ENCODE peak calls at places on chromosome 3, in seven cellular contexts. One of them, this sample, is unnamed.
A peak's percentile ranks its signal among the peaks of the same experiment; 100 is the strongest.

GRCh38 chr3:36868614-36869436 is 76.0 kb downstream of the TRANK1 start:
- DNase-seq in HCT116: peak; percentile 48
- DNase-seq in H1: peak; percentile 67
- DNase-seq in GM12878: peak; percentile 16
- DNase-seq in HepG2: peak; percentile 17
- DNase-seq in SK-N-SH: peak; percentile 56
- DNase-seq in K562: peak; percentile 71
- DNase-seq in this sample: peak; percentile 76

GRCh38 chr3:194687638-194688206 is 2.0 kb downstream of the FAM43A start:
- DNase-seq in HCT116: no peak
- DNase-seq in H1: peak; percentile 84
- DNase-seq in GM12878: no peak
- DNase-seq in HepG2: no peak
- DNase-seq in SK-N-SH: peak; percentile 72
- DNase-seq in K562: no peak
- DNase-seq in this sample: no peak

GRCh38 chr3:46538803-46539442 is 27.2 kb downstream of the LRRC2 start:
- DNase-seq in HCT116: no peak
- DNase-seq in H1: no peak
- DNase-seq in GM12878: peak; percentile 97
- DNase-seq in HepG2: no peak
- DNase-seq in SK-N-SH: no peak
- DNase-seq in K562: no peak
- DNase-seq in this sample: no peak

GRCh38 chr3:66483006-66483928 is 17.6 kb downstream of the LRIG1 start:
- DNase-seq in HCT116: no peak
- DNase-seq in H1: no peak
- DNase-seq in GM12878: no peak
- DNase-seq in HepG2: no peak
- DNase-seq in SK-N-SH: peak; percentile 16
- DNase-seq in K562: no peak
- DNase-seq in this sample: peak; percentile 59

GRCh38 chr3:57065588-57065987 is 5.1 kb downstream of the SPATA12 start:
- DNase-seq in HCT116: peak; percentile 51
- DNase-seq in H1: no peak
- DNase-seq in GM12878: no peak
- DNase-seq in HepG2: no peak
- DNase-seq in SK-N-SH: no peak
- DNase-seq in K562: no peak
- DNase-seq in this sample: no peak

GRCh38 chr3:165642761-165643432 is 194.3 kb downstream of the BCHE start:
- DNase-seq in HCT116: peak; percentile 93
- DNase-seq in H1: no peak
- DNase-seq in GM12878: no peak
- DNase-seq in HepG2: no peak
- DNase-seq in SK-N-SH: no peak
- DNase-seq in K562: no peak
- DNase-seq in this sample: peak; percentile 34

GRCh38 chr3:177836671-177837070 is 639.4 kb upstream of the TBL1XR1 start:
- DNase-seq in HCT116: no peak
- DNase-seq in H1: no peak
- DNase-seq in GM12878: no peak
- DNase-seq in HepG2: no peak
- DNase-seq in SK-N-SH: no peak
- DNase-seq in K562: no peak
- DNase-seq in this sample: peak; percentile 40

GRCh38 chr3:196192036-196193001 is 18.9 kb downstream of the ZDHHC19 start:
- DNase-seq in HCT116: no peak
- DNase-seq in H1: no peak
- DNase-seq in GM12878: peak; percentile 74
- DNase-seq in HepG2: peak; percentile 35
- DNase-seq in SK-N-SH: peak; percentile 13
- DNase-seq in K562: peak; percentile 65
- DNase-seq in this sample: peak; percentile 93

GRCh38 chr3:111369953-111370352 is 172.0 kb upstream of the CD96 start:
- DNase-seq in HCT116: no peak
- DNase-seq in H1: no peak
- DNase-seq in GM12878: no peak
- DNase-seq in HepG2: no peak
- DNase-seq in SK-N-SH: no peak
- DNase-seq in K562: no peak
- DNase-seq in this sample: no peak

GRCh38 chr3:94294806-94295205 is 231.9 kb downstream of the NSUN3 start:
- DNase-seq in HCT116: no peak
- DNase-seq in H1: no peak
- DNase-seq in GM12878: no peak
- DNase-seq in HepG2: no peak
- DNase-seq in SK-N-SH: no peak
- DNase-seq in K562: no peak
- DNase-seq in this sample: no peak

GRCh38 chr3:31853580-31853979 is 127.5 kb downstream of the OSBPL10 start:
- DNase-seq in HCT116: no peak
- DNase-seq in H1: no peak
- DNase-seq in GM12878: no peak
- DNase-seq in HepG2: no peak
- DNase-seq in SK-N-SH: no peak
- DNase-seq in K562: no peak
- DNase-seq in this sample: no peak

GRCh38 chr3:127053026-127053425 is 70.1 kb downstream of the PLXNA1 start:
- DNase-seq in HCT116: no peak
- DNase-seq in H1: no peak
- DNase-seq in GM12878: no peak
- DNase-seq in HepG2: no peak
- DNase-seq in SK-N-SH: no peak
- DNase-seq in K562: no peak
- DNase-seq in this sample: no peak

GRCh38 chr3:197458179-197458707 is 97.5 kb downstream of the BDH1 start:
- DNase-seq in HCT116: no peak
- DNase-seq in H1: no peak
- DNase-seq in GM12878: no peak
- DNase-seq in HepG2: peak; percentile 80
- DNase-seq in SK-N-SH: peak; percentile 58
- DNase-seq in K562: no peak
- DNase-seq in this sample: peak; percentile 83

GRCh38 chr3:185732782-185733181 is 92.1 kb downstream of the IGF2BP2 start:
- DNase-seq in HCT116: no peak
- DNase-seq in H1: no peak
- DNase-seq in GM12878: no peak
- DNase-seq in HepG2: peak; percentile 76
- DNase-seq in SK-N-SH: no peak
- DNase-seq in K562: no peak
- DNase-seq in this sample: no peak

GRCh38 chr3:64902991-64903390 is 215.2 kb upstream of the ADAMTS9 start:
- DNase-seq in HCT116: no peak
- DNase-seq in H1: no peak
- DNase-seq in GM12878: no peak
- DNase-seq in HepG2: no peak
- DNase-seq in SK-N-SH: no peak
- DNase-seq in K562: no peak
- DNase-seq in this sample: no peak

GRCh38 chr3:186261638-186262037 is 100.4 kb downstream of the DGKG start:
- DNase-seq in HCT116: no peak
- DNase-seq in H1: no peak
- DNase-seq in GM12878: no peak
- DNase-seq in HepG2: no peak
- DNase-seq in SK-N-SH: no peak
- DNase-seq in K562: peak; percentile 29
- DNase-seq in this sample: no peak

GRCh38 chr3:139473155-139473771 is 3.1 kb downstream of the RBP2 start:
- DNase-seq in HCT116: no peak
- DNase-seq in H1: no peak
- DNase-seq in GM12878: no peak
- DNase-seq in HepG2: no peak
- DNase-seq in SK-N-SH: no peak
- DNase-seq in K562: no peak
- DNase-seq in this sample: no peak

GRCh38 chr3:72942427-72942826 is 54.2 kb upstream of the PPP4R2 start:
- DNase-seq in HCT116: no peak
- DNase-seq in H1: no peak
- DNase-seq in GM12878: no peak
- DNase-seq in HepG2: no peak
- DNase-seq in SK-N-SH: no peak
- DNase-seq in K562: no peak
- DNase-seq in this sample: no peak

GRCh38 chr3:149620291-149621020 is 37.4 kb downstream of the WWTR1 start:
- DNase-seq in HCT116: no peak
- DNase-seq in H1: no peak
- DNase-seq in GM12878: no peak
- DNase-seq in HepG2: no peak
- DNase-seq in SK-N-SH: no peak
- DNase-seq in K562: no peak
- DNase-seq in this sample: no peak

GRCh38 chr3:195285403-195285802 is 14.4 kb upstream of the XXYLT1 start:
- DNase-seq in HCT116: no peak
- DNase-seq in H1: no peak
- DNase-seq in GM12878: no peak
- DNase-seq in HepG2: no peak
- DNase-seq in SK-N-SH: no peak
- DNase-seq in K562: no peak
- DNase-seq in this sample: no peak

GRCh38 chr3:119380697-119381096 is 82.7 kb downstream of the TMEM39A start:
- DNase-seq in HCT116: peak; percentile 7
- DNase-seq in H1: no peak
- DNase-seq in GM12878: no peak
- DNase-seq in HepG2: no peak
- DNase-seq in SK-N-SH: no peak
- DNase-seq in K562: no peak
- DNase-seq in this sample: no peak

GRCh38 chr3:47276558-47276957 is 6.0 kb downstream of the KIF9 start:
- DNase-seq in HCT116: no peak
- DNase-seq in H1: no peak
- DNase-seq in GM12878: no peak
- DNase-seq in HepG2: no peak
- DNase-seq in SK-N-SH: no peak
- DNase-seq in K562: no peak
- DNase-seq in this sample: no peak

DNA sequence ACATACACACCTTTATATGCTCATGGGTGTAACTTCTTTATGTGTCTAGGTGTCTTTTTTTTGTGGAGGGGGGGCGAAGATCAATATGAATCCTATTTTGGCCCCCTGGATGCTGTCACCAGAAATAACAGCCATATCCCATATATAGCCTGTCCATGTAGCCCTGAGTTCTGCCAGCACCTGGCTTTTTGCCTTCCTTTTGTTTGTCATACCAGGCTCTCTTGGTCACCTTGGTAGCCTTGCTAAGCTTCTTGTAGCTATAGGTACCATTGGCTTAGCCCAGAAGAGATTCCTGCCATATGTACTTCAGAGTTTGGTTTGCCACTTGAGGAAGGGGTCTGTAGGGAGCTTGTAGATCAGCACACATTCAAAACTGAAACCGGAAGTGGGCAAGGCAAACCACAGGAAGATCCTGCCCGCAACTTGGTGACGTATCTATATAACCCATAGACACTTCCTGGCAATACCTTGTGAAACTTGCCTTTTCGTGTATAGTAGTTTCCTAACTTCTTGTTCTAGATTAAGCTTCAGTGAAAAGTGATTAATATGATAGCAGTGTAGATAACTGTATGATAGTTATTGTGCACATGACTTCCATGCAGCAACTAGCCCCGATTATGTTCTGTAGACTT is 11.9 kb downstream of the RASA2 start:
- DNase-seq in HCT116: no peak
- DNase-seq in H1: no peak
- DNase-seq in GM12878: peak; percentile 74
- DNase-seq in HepG2: no peak
- DNase-seq in SK-N-SH: no peak
- DNase-seq in K562: no peak
- DNase-seq in this sample: no peak
- TF ChIP-seq JUND in HCT116: no peak
- TF ChIP-seq JUND in H1: no peak
- TF ChIP-seq JUND in GM12878: no peak
- TF ChIP-seq JUND in HepG2: no peak
- TF ChIP-seq JUND in SK-N-SH: no peak
- TF ChIP-seq JUND in K562: no peak
- TF ChIP-seq JUND in this sample: no peak

DNA sequence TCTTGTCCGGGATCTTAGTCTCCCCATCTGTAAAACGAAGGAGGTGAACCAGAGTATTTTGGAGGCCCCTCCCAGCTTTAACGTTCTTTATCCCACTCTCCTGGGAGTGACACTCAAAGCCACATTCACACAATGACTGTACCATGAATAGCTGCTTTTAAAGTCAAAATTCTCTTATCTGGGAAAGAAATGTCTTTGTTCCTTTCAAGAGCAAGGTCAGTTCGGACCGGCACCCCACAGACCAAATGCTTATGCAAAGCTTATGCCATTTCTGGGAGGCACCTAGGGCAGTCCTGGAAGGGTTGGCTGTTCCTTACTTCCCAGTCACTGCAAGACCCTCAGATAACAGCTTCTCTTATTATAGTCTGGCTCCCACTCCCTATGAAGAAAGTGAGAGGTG is 53.5 kb upstream of the WNT5A start:
- DNase-seq in HCT116: no peak
- DNase-seq in H1: no peak
- DNase-seq in GM12878: no peak
- DNase-seq in HepG2: no peak
- DNase-seq in SK-N-SH: no peak
- DNase-seq in K562: no peak
- DNase-seq in this sample: no peak
- TF ChIP-seq JUND in HCT116: no peak
- TF ChIP-seq JUND in H1: no peak
- TF ChIP-seq JUND in GM12878: no peak
- TF ChIP-seq JUND in HepG2: no peak
- TF ChIP-seq JUND in SK-N-SH: no peak
- TF ChIP-seq JUND in K562: no peak
- TF ChIP-seq JUND in this sample: no peak

GRCh38 chr3:109278546-109278945 is 37.8 kb downstream of the DPPA2 start:
- DNase-seq in HCT116: no peak
- DNase-seq in H1: no peak
- DNase-seq in GM12878: no peak
- DNase-seq in HepG2: no peak
- DNase-seq in SK-N-SH: no peak
- DNase-seq in K562: no peak
- DNase-seq in this sample: no peak

GRCh38 chr3:109278141-109278540 is 38.2 kb downstream of the DPPA2 start:
- DNase-seq in HCT116: no peak
- DNase-seq in H1: no peak
- DNase-seq in GM12878: no peak
- DNase-seq in HepG2: no peak
- DNase-seq in SK-N-SH: no peak
- DNase-seq in K562: no peak
- DNase-seq in this sample: no peak

GRCh38 chr3:109270779-109271178 is 45.5 kb downstream of the DPPA2 start:
- DNase-seq in HCT116: no peak
- DNase-seq in H1: no peak
- DNase-seq in GM12878: no peak
- DNase-seq in HepG2: no peak
- DNase-seq in SK-N-SH: no peak
- DNase-seq in K562: no peak
- DNase-seq in this sample: no peak

GRCh38 chr3:109275702-109276293 is 40.5 kb downstream of the DPPA2 start:
- DNase-seq in HCT116: peak; percentile 44
- DNase-seq in H1: peak; percentile 63
- DNase-seq in GM12878: no peak
- DNase-seq in HepG2: peak; percentile 42
- DNase-seq in SK-N-SH: peak; percentile 38
- DNase-seq in K562: peak; percentile 18
- DNase-seq in this sample: peak; percentile 70
- TF ChIP-seq JUND in HCT116: no peak
- TF ChIP-seq JUND in H1: no peak
- TF ChIP-seq JUND in GM12878: no peak
- TF ChIP-seq JUND in HepG2: no peak
- TF ChIP-seq JUND in SK-N-SH: no peak
- TF ChIP-seq JUND in K562: no peak
- TF ChIP-seq JUND in this sample: no peak

GRCh38 chr3:12907729-12908128 is 66.4 kb upstream of the RPL32 start:
- DNase-seq in HCT116: no peak
- DNase-seq in H1: no peak
- DNase-seq in GM12878: no peak
- DNase-seq in HepG2: no peak
- DNase-seq in SK-N-SH: no peak
- DNase-seq in K562: no peak
- DNase-seq in this sample: no peak
- TF ChIP-seq JUND in HCT116: no peak
- TF ChIP-seq JUND in H1: no peak
- TF ChIP-seq JUND in GM12878: no peak
- TF ChIP-seq JUND in HepG2: no peak
- TF ChIP-seq JUND in SK-N-SH: no peak
- TF ChIP-seq JUND in K562: no peak
- TF ChIP-seq JUND in this sample: no peak

This sample was measured in T47D.